ENCODE peak calls at places on chromosomes 1 and 21, in seven cellular contexts. A, C, L, X, O, P and U are unnamed samples.

GRCh38 chr1:22662986-22663408 is 10.0 kb downstream of the C1QB start:
- DNase-seq in A (no peak), C (no peak), L (no peak), X (no peak), O (no peak), P (no peak), U (no peak)

GRCh38 chr21:37459575-37459974 is 93.0 kb downstream of the DYRK1A start:
- DNase-seq in A (peak; percentile 23), C (no peak), L (no peak), X (peak; percentile 60), O (no peak), P (no peak), U (peak; percentile 69)

GRCh38 chr1:110255388-110255787 is 45.3 kb downstream of the KCNC4 start:
- DNase-seq in A (no peak), C (no peak), L (peak; percentile 73), X (no peak), O (peak; percentile 89), P (peak; percentile 37), U (no peak)

GRCh38 chr1:94020764-94021579 is 100.0 kb downstream of the ABCA4 start:
- DNase-seq in A (peak; percentile 80), C (no peak), L (no peak), X (peak; percentile 94), O (peak; percentile 43), P (no peak), U (peak; percentile 98)

GRCh38 chr1:158999301-159000069 is 10.2 kb upstream of the IFI16 start:
- DNase-seq in A (peak; percentile 12), C (peak; percentile 66), L (peak; percentile 94), X (peak; percentile 93), O (peak; percentile 99), P (peak; percentile 78), U (peak; percentile 88)

GRCh38 chr1:34500451-34500850 is 254.4 kb upstream of the GJB5 start:
- DNase-seq in A (peak; percentile 50), C (peak; percentile 78), L (peak; percentile 60), X (no peak), O (peak; percentile 52), P (peak; percentile 48), U (no peak)

GRCh38 chr1:74650561-74650960 is 23.0 kb downstream of the ERICH3 start:
- DNase-seq in A (no peak), C (no peak), L (no peak), X (peak; percentile 44), O (no peak), P (no peak), U (peak; percentile 41)

GRCh38 chr1:234141006-234141405 is 232.2 kb upstream of the COA6 start:
- DNase-seq in A (no peak), C (no peak), L (no peak), X (no peak), O (no peak), P (no peak), U (no peak)

GRCh38 chr21:31408306-31409088 is 64.4 kb upstream of the TIAM1 start:
- DNase-seq in A (no peak), C (no peak), L (no peak), X (no peak), O (no peak), P (no peak), U (no peak)

GRCh38 chr1:234999513-234999940 is 129.1 kb downstream of the TOMM20 start:
- DNase-seq in A (no peak), C (no peak), L (no peak), X (no peak), O (no peak), P (no peak), U (no peak)

GRCh38 chr1:245583575-245584330 is 429.0 kb downstream of the KIF26B start:
- DNase-seq in A (peak; percentile 12), C (no peak), L (no peak), X (peak; percentile 41), O (no peak), P (no peak), U (no peak)

GRCh38 chr1:207822602-207823451 is 71.0 kb downstream of the CD46 start:
- DNase-seq in A (peak; percentile 90), C (no peak), L (peak; percentile 73), X (peak; percentile 43), O (peak; percentile 59), P (no peak), U (peak; percentile 22)

GRCh38 chr1:171286032-171286705 is 27.8 kb upstream of the FMO4 start:
- DNase-seq in A (no peak), C (no peak), L (no peak), X (no peak), O (no peak), P (no peak), U (peak; percentile 2)

GRCh38 chr1:143691400-143691891 is 280.3 kb downstream of the FAM72C start:
- DNase-seq in A (no peak), C (peak; percentile 50), L (no peak), X (no peak), O (peak; percentile 47), P (no peak), U (peak; percentile 39)

GRCh38 chr21:45977396-45977795 is 4.2 kb upstream of the COL6A1 start:
- DNase-seq in A (no peak), C (peak; percentile 81), L (peak; percentile 71), X (peak; percentile 57), O (peak; percentile 92), P (no peak), U (no peak)

GRCh38 chr1:204746838-204747442 is 61.4 kb upstream of the LRRN2 start:
- DNase-seq in A (peak; percentile 81), C (peak; percentile 75), L (peak; percentile 65), X (peak; percentile 53), O (peak; percentile 81), P (peak; percentile 52), U (peak; percentile 41)

GRCh38 chr1:55531644-55532043 is 316.5 kb upstream of the USP24 start:
- DNase-seq in A (no peak), C (no peak), L (no peak), X (no peak), O (no peak), P (no peak), U (no peak)

GRCh38 chr1:156160000-156160743 is 6.8 kb downstream of the SEMA4A start:
- DNase-seq in A (no peak), C (no peak), L (no peak), X (no peak), O (no peak), P (no peak), U (no peak)

GRCh38 chr1:51671527-51672325 is 54.8 kb downstream of the OSBPL9 start:
- DNase-seq in A (no peak), C (no peak), L (no peak), X (peak; percentile 60), O (peak; percentile 46), P (no peak), U (peak; percentile 96)

GRCh38 chr1:216596298-216596947 is 126.8 kb downstream of the ESRRG start:
- DNase-seq in A (no peak), C (no peak), L (no peak), X (no peak), O (peak; percentile 40), P (no peak), U (peak; percentile 9)

GRCh38 chr1:150272379-150272840 is at the start of gene C1orf54:
- DNase-seq in A (no peak), C (peak; percentile 75), L (peak; percentile 83), X (peak; percentile 65), O (peak; percentile 84), P (peak; percentile 55), U (peak; percentile 72)

GRCh38 chr1:168762473-168762872 is 33.5 kb upstream of the DPT start:
- DNase-seq in A (no peak), C (no peak), L (no peak), X (no peak), O (no peak), P (no peak), U (no peak)

GRCh38 chr1:168759077-168759476 is 30.1 kb upstream of the DPT start:
- DNase-seq in A (no peak), C (no peak), L (no peak), X (no peak), O (no peak), P (no peak), U (no peak)

GRCh38 chr1:168760781-168761180 is 31.8 kb upstream of the DPT start:
- DNase-seq in A (no peak), C (no peak), L (no peak), X (no peak), O (no peak), P (no peak), U (no peak)

GRCh38 chr1:168758503-168758902 is 29.5 kb upstream of the DPT start:
- DNase-seq in A (no peak), C (no peak), L (no peak), X (no peak), O (no peak), P (no peak), U (no peak)

GRCh38 chr1:168760241-168760640 is 31.2 kb upstream of the DPT start:
- DNase-seq in A (no peak), C (no peak), L (no peak), X (no peak), O (no peak), P (no peak), U (no peak)
- H2BK120ac ChIP-seq in A (no peak overlapping the region), C (no peak overlapping the region), L (no peak overlapping the region), X (no peak overlapping the region), O (no peak overlapping the region), P (no peak overlapping the region), U (no peak overlapping the region)

GRCh38 chr1:186550832-186551231 is 89.9 kb upstream of the PDC start:
- DNase-seq in A (no peak), C (no peak), L (peak; percentile 37), X (no peak), O (no peak), P (no peak), U (no peak)
- H2BK120ac ChIP-seq in A (no peak overlapping the region), C (no peak overlapping the region), L (no peak overlapping the region), X (no peak overlapping the region), O (no peak overlapping the region), P (no peak overlapping the region), U (no peak overlapping the region)

DNA sequence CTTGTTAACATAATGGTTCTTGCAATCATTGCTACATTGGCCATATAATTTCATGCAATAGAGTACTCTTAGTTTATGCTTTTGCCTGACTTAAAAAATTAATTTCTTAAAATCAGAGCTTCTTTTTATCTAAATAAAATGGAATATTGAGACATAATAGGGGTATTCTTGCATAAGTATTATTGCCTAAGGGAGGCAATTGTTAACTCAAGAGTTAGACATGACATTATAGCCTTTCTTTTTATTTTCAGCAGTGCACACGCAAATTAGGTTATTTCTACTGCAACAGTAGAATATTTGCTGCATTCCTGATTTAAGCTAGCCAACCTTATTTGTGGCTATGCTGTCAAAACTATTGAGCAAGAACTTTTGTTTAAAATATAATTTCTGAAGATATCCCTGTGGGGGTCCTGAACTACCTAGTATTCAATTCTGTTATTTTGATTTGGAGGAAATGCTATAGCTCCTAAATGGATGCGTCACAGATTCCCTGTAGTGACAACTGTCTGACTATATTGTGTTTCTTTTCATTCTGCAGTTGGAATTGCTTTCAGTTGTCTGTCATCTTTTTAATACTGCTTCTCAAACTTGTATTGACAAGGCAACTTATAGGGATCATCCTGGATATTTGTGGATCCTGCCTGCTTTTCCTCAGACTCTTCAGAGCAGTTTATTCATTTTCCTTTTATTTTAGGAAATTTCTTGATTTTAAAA is 211.0 kb downstream of the PATJ start:
- DNase-seq in A (peak; percentile 51), C (no peak), L (no peak), X (no peak), O (no peak), P (no peak), U (no peak)
- H2BK120ac ChIP-seq in A (no peak overlapping the region), C (no peak overlapping the region), L (no peak overlapping the region), X (no peak overlapping the region), O (no peak overlapping the region), P (no peak overlapping the region), U (no peak overlapping the region)

DNA sequence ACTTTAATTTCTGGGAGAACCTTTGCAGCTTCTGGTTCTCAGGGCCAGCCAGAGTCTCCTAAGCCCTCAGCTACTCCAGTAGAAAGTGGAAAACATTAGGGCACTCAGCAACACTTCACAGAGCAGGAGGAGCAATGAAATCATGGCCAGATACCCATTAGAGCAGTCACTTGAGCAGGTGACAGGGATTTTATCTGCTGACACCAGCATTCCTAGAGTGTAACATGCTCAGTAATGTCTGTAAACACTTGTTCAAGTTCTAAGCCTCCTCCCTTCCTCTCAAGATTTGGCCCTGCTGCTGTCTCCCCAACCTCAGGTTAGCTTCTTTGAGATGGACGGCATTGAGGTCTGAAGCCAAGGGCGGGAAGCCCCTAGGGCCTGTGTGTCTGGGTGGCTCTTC is 218.0 kb downstream of the GRIK3 start:
- DNase-seq in A (no peak), C (no peak), L (no peak), X (no peak), O (no peak), P (no peak), U (no peak)
- H2BK120ac ChIP-seq in A (no peak overlapping the region), C (no peak overlapping the region), L (no peak overlapping the region), X (no peak overlapping the region), O (no peak overlapping the region), P (no peak overlapping the region), U (no peak overlapping the region)